ENCODE peak calls at places on chromosome 5, in ten cellular contexts. V is tibial nerve, N is A549, L is transverse colon, O is ovary, Y is stomach, M is K562, F is HepG2, C is GM12878, I is H1. K is an unnamed sample.

GRCh38 chr5:167207081-167207480 is 1084.4 kb upstream of the WWC1 start:
- DNase-seq in V (no peak), N (no peak), L (no peak), O (no peak), Y (no peak), M (no peak), F (no peak), C (no peak), I (no peak), K (peak)

GRCh38 chr5:172501708-172502379 is 47.5 kb upstream of the SH3PXD2B start:
- DNase-seq in V (no peak), N (no peak), L (no peak), O (peak), Y (no peak), M (no peak), F (no peak), C (no peak), I (peak), K (peak)

GRCh38 chr5:77087484-77088291 is 603 bp upstream of the ZBED3 start:
- DNase-seq in V (no peak), N (no peak), L (peak), O (peak), Y (peak), M (no peak), F (peak), C (no peak), I (peak), K (no peak)

GRCh38 chr5:62600560-62601252 is 22.1 kb downstream of the LRRC70 start:
- DNase-seq in V (no peak), N (no peak), L (no peak), O (no peak), Y (no peak), M (no peak), F (peak), C (no peak), I (no peak), K (no peak)

GRCh38 chr5:139443766-139444473 is 4.6 kb upstream of the DNAJC18 start:
- DNase-seq in V (no peak), N (no peak), L (no peak), O (no peak), Y (no peak), M (no peak), F (no peak), C (no peak), I (no peak), K (peak)

GRCh38 chr5:34538026-34538672 is 118.0 kb upstream of the RAI14 start:
- DNase-seq in V (no peak), N (no peak), L (no peak), O (no peak), Y (peak), M (peak), F (no peak), C (no peak), I (no peak), K (no peak)

GRCh38 chr5:58804331-58804730 is 221.5 kb downstream of the RAB3C start:
- DNase-seq in V (no peak), N (no peak), L (no peak), O (no peak), Y (no peak), M (no peak), F (no peak), C (no peak), I (no peak), K (no peak)

GRCh38 chr5:143694357-143694756 is 117.6 kb upstream of the HMHB1 start:
- DNase-seq in V (no peak), N (no peak), L (no peak), O (no peak), Y (no peak), M (no peak), F (peak), C (no peak), I (no peak), K (no peak)

GRCh38 chr5:149150457-149150856 is 9.2 kb downstream of the ABLIM3 start:
- DNase-seq in V (no peak), N (no peak), L (no peak), O (no peak), Y (no peak), M (no peak), F (no peak), C (no peak), I (no peak), K (no peak)

GRCh38 chr5:178580556-178580955 is 9.6 kb downstream of the COL23A1 start:
- DNase-seq in V (no peak), N (no peak), L (no peak), O (no peak), Y (no peak), M (no peak), F (no peak), C (no peak), I (no peak), K (no peak)

GRCh38 chr5:139205144-139205543 is 7.0 kb upstream of the SIL1 start:
- DNase-seq in V (no peak), N (no peak), L (no peak), O (no peak), Y (no peak), M (no peak), F (no peak), C (no peak), I (no peak), K (no peak)

GRCh38 chr5:61450880-61451279 is 118.8 kb downstream of the ZSWIM6 start:
- DNase-seq in V (no peak), N (peak), L (no peak), O (no peak), Y (no peak), M (no peak), F (no peak), C (no peak), I (no peak), K (no peak)

GRCh38 chr5:68048529-68048928 is 167.0 kb upstream of the PIK3R1 start:
- DNase-seq in V (no peak), N (no peak), L (no peak), O (no peak), Y (no peak), M (no peak), F (no peak), C (no peak), I (no peak), K (no peak)

GRCh38 chr5:79255786-79256557 is 20.0 kb downstream of the JMY start:
- DNase-seq in V (no peak), N (peak), L (peak), O (no peak), Y (peak), M (no peak), F (peak), C (no peak), I (peak), K (no peak)

GRCh38 chr5:173843800-173844199 is 44.3 kb upstream of the CPEB4 start:
- DNase-seq in V (no peak), N (no peak), L (no peak), O (no peak), Y (no peak), M (no peak), F (no peak), C (no peak), I (no peak), K (no peak)

GRCh38 chr5:58224661-58225060 is 235.2 kb downstream of the PLK2 start:
- DNase-seq in V (no peak), N (no peak), L (no peak), O (no peak), Y (no peak), M (no peak), F (no peak), C (no peak), I (no peak), K (no peak)

GRCh38 chr5:143247134-143247815 is 156.2 kb downstream of the NR3C1 start:
- DNase-seq in V (no peak), N (no peak), L (no peak), O (no peak), Y (no peak), M (no peak), F (no peak), C (no peak), I (no peak), K (no peak)

GRCh38 chr5:91332267-91333044 is 50.7 kb downstream of the ARRDC3 start:
- DNase-seq in V (no peak), N (peak), L (no peak), O (no peak), Y (no peak), M (peak), F (peak), C (no peak), I (no peak), K (no peak)

GRCh38 chr5:135850671-135851070 is 16.2 kb downstream of the SLC25A48 start:
- DNase-seq in V (no peak), N (no peak), L (no peak), O (no peak), Y (no peak), M (no peak), F (no peak), C (no peak), I (no peak), K (no peak)

GRCh38 chr5:51396797-51397196 is 13.5 kb downstream of the ISL1 start:
- DNase-seq in V (no peak), N (no peak), L (no peak), O (no peak), Y (no peak), M (no peak), F (no peak), C (no peak), I (no peak), K (no peak)

GRCh38 chr5:115978779-115979178 is 16.5 kb downstream of the LVRN start:
- DNase-seq in V (no peak), N (no peak), L (no peak), O (no peak), Y (no peak), M (no peak), F (no peak), C (no peak), I (no peak), K (no peak)

GRCh38 chr5:116763987-116764866 is 189.6 kb upstream of the SEMA6A start:
- DNase-seq in V (no peak), N (no peak), L (no peak), O (no peak), Y (no peak), M (no peak), F (no peak), C (peak), I (no peak), K (no peak)

GRCh38 chr5:72598461-72599433 is 91.5 kb upstream of the ZNF366 start:
- DNase-seq in V (no peak), N (no peak), L (no peak), O (no peak), Y (no peak), M (no peak), F (peak), C (no peak), I (no peak), K (no peak)

GRCh38 chr5:132865668-132866341 is 464 bp downstream of the GDF9 start:
- DNase-seq in V (no peak), N (no peak), L (no peak), O (no peak), Y (no peak), M (no peak), F (no peak), C (no peak), I (no peak), K (no peak)

GRCh38 chr5:133408322-133408721 is 204.0 kb downstream of the FSTL4 start:
- DNase-seq in V (no peak), N (no peak), L (no peak), O (no peak), Y (no peak), M (no peak), F (no peak), C (no peak), I (peak), K (no peak)

GRCh38 chr5:16489322-16489791 is 23.8 kb upstream of the ZNF622 start:
- DNase-seq in V (no peak), N (peak), L (no peak), O (no peak), Y (no peak), M (peak), F (peak), C (no peak), I (no peak), K (no peak)

GRCh38 chr5:128774605-128775004 is 190.7 kb upstream of the SLC27A6 start:
- DNase-seq in V (no peak), N (no peak), L (no peak), O (no peak), Y (peak), M (no peak), F (no peak), C (no peak), I (no peak), K (no peak)

GRCh38 chr5:76498328-76498727 is 95.2 kb downstream of the IQGAP2 start:
- DNase-seq in V (no peak), N (no peak), L (no peak), O (no peak), Y (no peak), M (no peak), F (no peak), C (no peak), I (no peak), K (no peak)

GRCh38 chr5:7745882-7746735 is 104.8 kb downstream of the CFAP90 start:
- DNase-seq in V (peak), N (peak), L (peak), O (peak), Y (peak), M (peak), F (peak), C (no peak), I (peak), K (peak)

GRCh38 chr5:134430001-134430569 is 18.4 kb upstream of the CDKN2AIPNL start:
- DNase-seq in V (no peak), N (no peak), L (no peak), O (no peak), Y (no peak), M (no peak), F (no peak), C (no peak), I (no peak), K (no peak)

GRCh38 chr5:162128117-162128516 is 60.5 kb downstream of the GABRG2 start:
- DNase-seq in V (no peak), N (no peak), L (no peak), O (no peak), Y (no peak), M (no peak), F (no peak), C (no peak), I (peak), K (no peak)

GRCh38 chr5:146101646-146102045 is 3.7 kb downstream of the PLAC8L1 start:
- DNase-seq in V (no peak), N (no peak), L (no peak), O (no peak), Y (no peak), M (no peak), F (no peak), C (no peak), I (no peak), K (no peak)

GRCh38 chr5:111930407-111930806 is 173.4 kb upstream of the NREP start:
- DNase-seq in V (no peak), N (no peak), L (no peak), O (no peak), Y (no peak), M (no peak), F (no peak), C (no peak), I (no peak), K (no peak)

GRCh38 chr5:113123563-113123962 is 147.0 kb downstream of the DCP2 start:
- DNase-seq in V (no peak), N (peak), L (no peak), O (no peak), Y (no peak), M (peak), F (peak), C (no peak), I (no peak), K (no peak)

GRCh38 chr5:61659221-61659696 is 327.2 kb downstream of the ZSWIM6 start:
- DNase-seq in V (no peak), N (no peak), L (no peak), O (no peak), Y (peak), M (no peak), F (no peak), C (no peak), I (peak), K (no peak)

GRCh38 chr5:68922172-68922987 is 171.4 kb upstream of the SLC30A5 start:
- DNase-seq in V (no peak), N (no peak), L (no peak), O (no peak), Y (no peak), M (no peak), F (no peak), C (no peak), I (no peak), K (no peak)

GRCh38 chr5:96031180-96031579 is 69.5 kb upstream of the ELL2 start:
- DNase-seq in V (no peak), N (no peak), L (no peak), O (no peak), Y (no peak), M (no peak), F (no peak), C (no peak), I (no peak), K (no peak)

GRCh38 chr5:96024683-96025475 is 63.2 kb upstream of the ELL2 start:
- DNase-seq in V (no peak), N (no peak), L (no peak), O (no peak), Y (no peak), M (no peak), F (no peak), C (no peak), I (no peak), K (no peak)

GRCh38 chr5:96023518-96023917 is 61.9 kb upstream of the ELL2 start:
- DNase-seq in V (no peak), N (no peak), L (no peak), O (no peak), Y (no peak), M (no peak), F (no peak), C (no peak), I (no peak), K (no peak)

GRCh38 chr5:96022971-96023370 is 61.3 kb upstream of the ELL2 start:
- DNase-seq in V (no peak), N (no peak), L (no peak), O (no peak), Y (no peak), M (no peak), F (no peak), C (no peak), I (no peak), K (no peak)

DNA sequence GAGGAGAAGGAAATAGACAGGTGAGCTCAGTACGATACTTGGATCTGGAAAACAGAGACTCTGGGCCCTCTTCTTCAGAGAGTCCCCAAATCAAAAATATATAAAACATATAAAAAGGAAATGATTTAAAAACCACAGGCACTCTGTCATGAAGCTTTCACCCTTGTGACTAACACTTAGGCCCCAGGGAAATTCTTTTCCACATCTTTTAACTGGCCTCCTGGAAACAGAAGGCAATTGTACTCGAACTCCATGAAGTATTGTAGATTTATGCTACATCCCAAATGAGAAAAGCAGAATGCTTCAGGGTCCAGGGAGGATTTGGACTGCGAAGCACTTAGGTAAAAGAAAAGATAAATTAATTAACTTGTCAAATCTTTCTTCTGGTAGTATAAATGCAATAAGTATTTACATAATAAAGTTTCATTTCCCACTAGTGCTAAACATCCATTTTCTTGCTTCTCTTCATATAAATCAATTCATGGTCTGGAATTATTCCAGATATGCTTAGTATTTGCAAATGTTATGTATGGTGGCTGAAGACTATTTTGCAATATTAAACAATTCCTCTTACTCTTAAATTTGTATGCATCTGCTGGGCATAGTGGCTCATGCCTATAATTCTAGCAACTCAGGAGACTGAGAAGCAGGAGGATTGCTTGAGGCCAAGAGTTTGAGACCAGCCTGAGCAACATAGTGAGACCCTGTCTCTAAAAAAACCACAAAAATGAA is 64.8 kb upstream of the ELL2 start:
- DNase-seq in V (no peak), N (no peak), L (no peak), O (no peak), Y (no peak), M (no peak), F (no peak), C (no peak), I (no peak), K (no peak)
- TF ChIP-seq EP300 in V (no peak), N (no peak), L (no peak), O (no peak), Y (no peak), M (no peak), F (no peak), C (no peak), I (no peak), K (no peak)

GRCh38 chr5:66157046-66157445 is 12.9 kb downstream of the SREK1 start:
- DNase-seq in V (no peak), N (no peak), L (no peak), O (no peak), Y (no peak), M (no peak), F (no peak), C (no peak), I (no peak), K (no peak)
- TF ChIP-seq POLR2A in V (no peak), N (no peak), L (no peak), O (no peak), Y (no peak), M (no peak), F (no peak), C (no peak), I (no peak), K (no peak)

GRCh38 chr5:55066278-55066677 is 36.2 kb upstream of the GZMA start:
- DNase-seq in V (no peak), N (no peak), L (no peak), O (no peak), Y (no peak), M (no peak), F (no peak), C (no peak), I (no peak), K (no peak)

GRCh38 chr5:55062039-55062779 is 38.2 kb downstream of the GZMK start:
- DNase-seq in V (no peak), N (no peak), L (peak), O (no peak), Y (no peak), M (no peak), F (no peak), C (no peak), I (no peak), K (no peak)

GRCh38 chr5:55063899-55064298 is 38.5 kb upstream of the GZMA start:
- DNase-seq in V (no peak), N (no peak), L (no peak), O (no peak), Y (no peak), M (no peak), F (no peak), C (no peak), I (no peak), K (no peak)

GRCh38 chr5:55064523-55064922 is 37.9 kb upstream of the GZMA start:
- DNase-seq in V (no peak), N (no peak), L (no peak), O (no peak), Y (no peak), M (no peak), F (no peak), C (no peak), I (no peak), K (no peak)

GRCh38 chr5:55063220-55063863 is 39.1 kb upstream of the GZMA start:
- DNase-seq in V (no peak), N (no peak), L (no peak), O (no peak), Y (no peak), M (no peak), F (no peak), C (no peak), I (no peak), K (no peak)
- TF ChIP-seq EP300 in V (no peak), N (no peak), L (no peak), O (no peak), Y (no peak), M (no peak), F (no peak), C (no peak), I (no peak), K (no peak)

DNA sequence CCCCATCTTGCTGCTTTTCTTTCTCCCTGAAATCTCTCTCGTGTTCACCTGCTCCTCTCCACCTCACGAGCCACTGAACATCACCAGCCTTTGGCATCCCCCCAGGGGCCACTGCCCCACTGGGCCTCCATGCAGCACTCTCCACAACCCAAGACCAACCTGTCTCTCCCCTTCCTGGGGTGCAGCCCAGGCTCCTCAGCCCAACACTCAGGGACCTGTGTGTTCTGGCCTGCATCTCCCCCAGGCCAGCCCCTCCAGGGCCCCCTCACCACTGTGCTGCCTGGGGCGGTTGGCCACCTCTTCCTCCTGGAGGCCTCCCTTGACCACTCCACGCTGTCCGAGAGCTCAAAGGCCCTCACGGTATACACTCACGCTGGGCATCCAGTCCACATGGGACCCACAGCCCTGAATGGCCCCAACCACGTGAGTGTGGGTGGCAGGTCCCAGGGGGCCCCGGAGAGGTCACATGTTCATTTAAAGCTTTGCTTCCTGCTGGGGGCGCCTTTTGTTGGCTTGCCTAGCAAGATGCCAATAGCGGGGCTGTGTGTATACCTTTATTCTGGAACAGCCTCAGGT is 453 bp upstream of the DOK3 start:
- DNase-seq in V (no peak), N (no peak), L (no peak), O (no peak), Y (no peak), M (no peak), F (no peak), C (no peak), I (no peak), K (no peak)
- TF ChIP-seq POLR2A in V (no peak), N (no peak), L (no peak), O (no peak), Y (no peak), M (peak), F (no peak), C (no peak), I (no peak), K (no peak)

K was measured in sigmoid colon.